ENCODE peak calls at places on chromosomes 13 and 19, in five cellular contexts. F, E, M, P and S are unnamed samples.

GRCh38 chr19:38559428-38560401 is 58.0 kb downstream of the MAP4K1 start:
- DNase-seq in F (peak; percentile 47), E (no peak), M (no peak), P (no peak), S (no peak)

GRCh38 chr13:110244926-110245325 is 62.0 kb downstream of the COL4A1 start:
- DNase-seq in F (no peak), E (no peak), M (no peak), P (no peak), S (no peak)

GRCh38 chr13:99192480-99192879 is 8.2 kb upstream of the UBAC2 start:
- DNase-seq in F (no peak), E (no peak), M (no peak), P (no peak), S (no peak)

GRCh38 chr13:105920375-105920774 is 615.1 kb downstream of the EFNB2 start:
- DNase-seq in F (no peak), E (no peak), M (no peak), P (no peak), S (peak; percentile 44)

GRCh38 chr13:25906211-25906661 is 145.6 kb downstream of the SHISA2 start:
- DNase-seq in F (no peak), E (peak; percentile 54), M (no peak), P (no peak), S (no peak)

GRCh38 chr19:10871711-10872550 is 578 bp downstream of the CARM1 start:
- DNase-seq in F (no peak), E (peak; percentile 16), M (no peak), P (peak; percentile 81), S (no peak)

GRCh38 chr19:2983351-2984195 is 6.2 kb downstream of the TLE6 start:
- DNase-seq in F (no peak), E (no peak), M (no peak), P (peak; percentile 72), S (peak; percentile 80)

GRCh38 chr19:2627319-2627829 is 75.1 kb downstream of the GNG7 start:
- DNase-seq in F (no peak), E (no peak), M (no peak), P (peak; percentile 89), S (no peak)

GRCh38 chr19:41984961-41985360 is 9.1 kb downstream of the ATP1A3 start:
- DNase-seq in F (no peak), E (no peak), M (no peak), P (no peak), S (no peak)

GRCh38 chr19:28898279-28898678 is 314.7 kb downstream of the UQCRFS1 start:
- DNase-seq in F (no peak), E (no peak), M (no peak), P (no peak), S (no peak)

GRCh38 chr13:105721056-105721455 is 814.4 kb downstream of the EFNB2 start:
- DNase-seq in F (no peak), E (no peak), M (no peak), P (no peak), S (no peak)

GRCh38 chr13:51246411-51247298 is 24.5 kb downstream of the FAM124A start:
- DNase-seq in F (no peak), E (no peak), M (no peak), P (no peak), S (no peak)

GRCh38 chr19:46133101-46133627 is 8.7 kb upstream of the IGFL3 start:
- DNase-seq in F (no peak), E (no peak), M (no peak), P (no peak), S (peak; percentile 55)

GRCh38 chr13:113491418-113491883 is 940 bp upstream of the DCUN1D2 start:
- DNase-seq in F (no peak), E (no peak), M (no peak), P (no peak), S (no peak)

GRCh38 chr13:99288069-99288468 is 19.1 kb downstream of the GPR183 start:
- DNase-seq in F (no peak), E (no peak), M (no peak), P (no peak), S (no peak)

GRCh38 chr13:113145496-113145895 is 13.0 kb upstream of the PROZ start:
- DNase-seq in F (no peak), E (no peak), M (no peak), P (no peak), S (no peak)

GRCh38 chr13:97242755-97243497 is 20.8 kb downstream of the MBNL2 start:
- DNase-seq in F (no peak), E (no peak), M (no peak), P (no peak), S (no peak)

GRCh38 chr13:48151766-48152165 is 56.9 kb upstream of the MED4 start:
- DNase-seq in F (no peak), E (no peak), M (no peak), P (no peak), S (no peak)

GRCh38 chr19:29539131-29539530 is 13.3 kb downstream of the VSTM2B start:
- DNase-seq in F (no peak), E (no peak), M (no peak), P (peak; percentile 40), S (no peak)

GRCh38 chr13:100269837-100270236 is 180.9 kb downstream of the PCCA start:
- DNase-seq in F (no peak), E (no peak), M (peak; percentile 6), P (peak; percentile 79), S (no peak)

GRCh38 chr19:11780431-11781020 is 13.7 kb downstream of the ZNF441 start:
- DNase-seq in F (no peak), E (no peak), M (no peak), P (no peak), S (no peak)

GRCh38 chr19:18259848-18260247 is 14.4 kb downstream of the IQCN start:
- DNase-seq in F (no peak), E (no peak), M (no peak), P (no peak), S (no peak)

GRCh38 chr19:31262673-31263308 is 86.4 kb downstream of the TSHZ3 start:
- DNase-seq in F (no peak), E (no peak), M (no peak), P (no peak), S (no peak)

GRCh38 chr19:19900124-19900523 is 622 bp upstream of the ZNF93 start:
- DNase-seq in F (no peak), E (peak; percentile 2), M (no peak), P (no peak), S (no peak)

GRCh38 chr19:46784262-46785053 is 3.9 kb downstream of the SLC1A5 start:
- DNase-seq in F (no peak), E (no peak), M (peak; percentile 81), P (peak; percentile 92), S (peak; percentile 93)

GRCh38 chr13:45500492-45501174 is 35.9 kb downstream of the COG3 start:
- DNase-seq in F (no peak), E (no peak), M (no peak), P (no peak), S (no peak)

GRCh38 chr13:63010072-63010658 is 1594.5 kb upstream of the PCDH20 start:
- DNase-seq in F (no peak), E (no peak), M (no peak), P (no peak), S (no peak)

GRCh38 chr13:51739403-51740112 is 64.4 kb downstream of the DHRS12 start:
- DNase-seq in F (no peak), E (no peak), M (no peak), P (no peak), S (no peak)

GRCh38 chr13:40801255-40802217 is 12.1 kb downstream of the SLC25A15 start:
- DNase-seq in F (no peak), E (no peak), M (no peak), P (no peak), S (no peak)

GRCh38 chr13:40798380-40798779 is 9.0 kb downstream of the SLC25A15 start:
- DNase-seq in F (peak; percentile 7), E (peak; percentile 35), M (no peak), P (no peak), S (no peak)

GRCh38 chr13:40800559-40800958 is 11.1 kb downstream of the SLC25A15 start:
- DNase-seq in F (no peak), E (no peak), M (no peak), P (no peak), S (no peak)

GRCh38 chr13:40796649-40797048 is 7.2 kb downstream of the SLC25A15 start:
- DNase-seq in F (no peak), E (no peak), M (no peak), P (no peak), S (no peak)

GRCh38 chr13:40799508-40799907 is 10.1 kb downstream of the SLC25A15 start:
- DNase-seq in F (no peak), E (no peak), M (no peak), P (no peak), S (no peak)
- H3K27me3 ChIP-seq in F (no peaks in the 10 kb centered on the region), E (no peaks in the 10 kb centered on the region), M (no peaks in the 10 kb centered on the region), P (no peaks in the 10 kb centered on the region), S (no peaks in the 10 kb centered on the region)

GRCh38 chr19:6503407-6504201 is 1.5 kb upstream of the TUBB4A start:
- DNase-seq in F (no peak), E (no peak), M (no peak), P (no peak), S (no peak)
- H3K27me3 ChIP-seq in F (peaks cover 7% of the 10 kb centered on the region), E (no peaks in the 10 kb centered on the region), M (peaks cover 23% of the 10 kb centered on the region), P (peaks cover 29% of the 10 kb centered on the region), S (no peaks in the 10 kb centered on the region)

DNA sequence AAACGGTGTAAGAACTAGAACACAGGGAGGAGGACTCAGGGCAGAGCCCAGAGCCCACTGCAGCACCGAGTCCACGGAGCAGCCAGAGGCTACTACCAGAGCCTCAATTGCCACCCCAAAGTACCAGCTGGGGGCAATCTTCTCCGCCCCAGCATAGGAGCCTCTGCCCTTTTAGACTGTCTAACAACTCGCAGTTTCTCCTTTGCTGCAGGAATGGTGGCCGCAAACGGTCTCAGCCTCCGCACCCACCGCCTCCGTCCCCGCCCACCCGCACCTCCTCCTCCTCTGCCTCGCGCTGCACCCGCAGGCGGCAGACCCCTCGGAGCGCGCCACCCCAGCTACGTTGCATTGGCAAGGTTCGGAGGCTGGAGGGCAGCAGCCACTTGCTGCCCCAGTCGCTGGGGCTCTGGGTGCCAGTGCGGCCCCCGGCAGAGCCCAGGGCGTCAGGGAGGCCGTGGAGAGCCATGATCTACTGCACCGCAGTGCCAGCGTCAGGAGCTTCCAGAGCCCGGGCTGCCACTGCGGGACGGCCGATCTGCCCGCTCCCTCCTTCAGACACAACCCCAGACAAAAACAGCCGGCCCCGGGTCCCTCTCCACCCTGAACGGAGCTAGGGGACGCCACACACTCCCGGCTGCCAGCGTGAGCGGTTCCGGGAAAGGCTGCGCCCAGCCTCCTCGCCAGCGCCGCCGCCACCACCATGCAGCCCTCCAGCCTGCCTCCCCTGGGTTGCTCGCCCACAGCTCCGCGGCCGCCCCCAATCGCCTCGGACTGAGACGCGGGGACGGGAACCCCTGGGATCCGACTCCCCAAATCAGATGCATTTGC is 1.8 kb downstream of the FGF14 start:
- DNase-seq in F (peak; percentile 11), E (no peak), M (no peak), P (peak; percentile 65), S (no peak)
- H3K27me3 ChIP-seq in F (peaks cover 30% of the 10 kb centered on the region), E (no peaks in the 10 kb centered on the region), M (peaks cover 61% of the 10 kb centered on the region), P (peaks cover 18% of the 10 kb centered on the region), S (peaks cover 66% of the 10 kb centered on the region)

DNA sequence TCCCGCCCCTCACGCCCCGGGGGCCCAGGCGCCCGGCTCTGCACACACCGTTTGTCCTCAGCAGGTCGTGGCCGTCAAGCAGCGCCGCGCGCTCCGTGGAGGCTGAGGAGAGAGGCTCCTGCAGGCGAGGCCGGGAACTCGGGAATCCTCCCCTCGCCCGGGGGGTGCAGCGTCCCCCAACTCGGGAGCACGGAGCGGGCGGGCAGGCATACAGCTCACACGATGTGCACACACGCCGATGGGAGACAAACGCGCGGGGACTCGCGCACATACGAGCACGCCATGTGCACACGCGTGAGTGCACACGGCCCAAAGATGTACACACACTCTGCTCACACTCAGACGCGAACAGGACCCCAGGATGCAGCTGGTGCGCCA is 703 bp downstream of the CLEC4G start:
- DNase-seq in F (no peak), E (no peak), M (no peak), P (no peak), S (no peak)
- H3K27me3 ChIP-seq in F (peaks cover 21% of the 10 kb centered on the region), E (no peaks in the 10 kb centered on the region), M (peaks cover 3% of the 10 kb centered on the region), P (peaks cover 45% of the 10 kb centered on the region), S (peaks cover 30% of the 10 kb centered on the region)